ENCODE peak calls at places on chromosomes 1 and 21, in ten cellular contexts. T, B, H, P, W, Y, Z, K, G and C are unnamed samples.

GRCh38 chr1:221793439-221794078 is 51.7 kb upstream of the DUSP10 start:
- DNase-seq in T (peak; percentile 55), B (no peak), H (no peak), P (no peak), W (no peak), Y (no peak), Z (no peak), K (no peak), G (no peak), C (no peak)

GRCh38 chr1:62131093-62131725 is 63.4 kb upstream of the L1TD1 start:
- DNase-seq in T (peak; percentile 35), B (no peak), H (peak; percentile 61), P (peak; percentile 40), W (peak; percentile 66), Y (no peak), Z (peak; percentile 56), K (peak; percentile 63), G (no peak), C (peak; percentile 30)

GRCh38 chr21:25835397-25835796 is 100.6 kb downstream of the GABPA start:
- DNase-seq in T (no peak), B (no peak), H (no peak), P (no peak), W (no peak), Y (no peak), Z (no peak), K (no peak), G (no peak), C (no peak)

GRCh38 chr1:38134294-38134755 is 87.7 kb upstream of the POU3F1 start:
- DNase-seq in T (no peak), B (no peak), H (no peak), P (no peak), W (peak; percentile 26), Y (no peak), Z (no peak), K (no peak), G (no peak), C (no peak)

GRCh38 chr21:33587792-33588484 is 546 bp downstream of the DONSON start:
- DNase-seq in T (peak; percentile 31), B (no peak), H (peak; percentile 20), P (peak; percentile 48), W (peak; percentile 48), Y (peak; percentile 74), Z (peak; percentile 51), K (peak; percentile 57), G (peak; percentile 38), C (peak; percentile 43)

GRCh38 chr1:29635501-29636263 is 399.4 kb downstream of the PTPRU start:
- DNase-seq in T (no peak), B (no peak), H (no peak), P (no peak), W (no peak), Y (no peak), Z (no peak), K (no peak), G (no peak), C (no peak)

GRCh38 chr1:209999005-209999404 is 61.0 kb downstream of the SYT14 start:
- DNase-seq in T (no peak), B (no peak), H (no peak), P (no peak), W (no peak), Y (no peak), Z (no peak), K (no peak), G (no peak), C (no peak)

GRCh38 chr1:166017395-166017794 is 149.4 kb downstream of the FAM78B start:
- DNase-seq in T (no peak), B (no peak), H (no peak), P (no peak), W (no peak), Y (no peak), Z (no peak), K (peak; percentile 56), G (no peak), C (no peak)

GRCh38 chr1:211517006-211517405 is 25.0 kb upstream of the RD3 start:
- DNase-seq in T (no peak), B (no peak), H (no peak), P (no peak), W (no peak), Y (no peak), Z (no peak), K (no peak), G (no peak), C (no peak)
- TF ChIP-seq CTCF in T (no peak), B (no peak), H (no peak), P (no peak), W (no peak), Y (no peak), Z (no peak), K (no peak), G (no peak), C (no peak)

DNA sequence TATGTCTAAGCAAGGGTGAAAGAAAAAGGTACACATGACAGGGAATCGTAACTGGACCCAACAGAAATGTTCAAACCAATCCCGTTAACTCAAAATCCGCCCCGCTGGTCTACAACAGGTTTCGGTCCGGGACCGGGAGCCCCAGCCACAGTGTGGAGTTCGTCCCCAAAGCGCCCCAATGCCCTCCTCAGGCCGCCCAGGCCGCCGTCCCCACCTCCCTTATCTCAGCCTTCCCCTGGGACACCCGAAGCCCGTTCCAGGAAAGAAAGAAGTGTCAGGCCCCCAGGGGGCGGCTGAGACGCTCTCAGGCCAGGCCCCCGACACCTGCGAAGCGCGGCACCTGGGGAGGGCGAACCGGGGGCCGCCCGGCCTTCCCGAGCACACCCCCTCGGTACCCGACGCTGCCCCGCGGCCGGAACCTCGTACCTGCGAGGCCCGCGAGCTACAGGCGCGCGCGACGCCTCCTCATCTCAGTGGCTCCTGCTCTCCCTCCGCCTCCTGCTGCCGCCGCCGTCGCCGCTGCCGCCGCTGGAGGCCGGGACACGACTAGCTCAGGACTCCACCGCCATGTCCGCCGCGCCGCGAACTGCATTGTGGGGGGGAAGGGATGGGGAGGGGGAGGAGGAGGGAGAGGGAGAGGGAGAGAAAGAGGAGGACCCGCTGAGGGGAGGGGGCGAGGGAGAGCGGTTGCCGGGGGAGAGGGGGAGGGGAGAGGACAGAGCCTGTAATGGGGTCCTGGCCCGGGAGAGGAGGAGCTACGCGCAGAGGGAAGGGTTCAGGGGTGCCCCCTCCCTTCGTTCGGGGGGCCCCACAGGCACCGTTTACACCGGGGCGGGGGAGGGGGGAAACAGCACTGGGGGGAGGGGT is at the start of gene TUT4:
- DNase-seq in T (peak; percentile 78), B (peak; percentile 90), H (peak; percentile 75), P (peak; percentile 84), W (peak; percentile 85), Y (peak; percentile 87), Z (peak; percentile 76), K (peak; percentile 80), G (peak; percentile 80), C (peak; percentile 77)
- TF ChIP-seq POLR2A in T (peak; percentile 65), B (no peak), H (no peak), P (peak; percentile 18), W (no peak), Y (no peak), Z (no peak), K (peak; percentile 87), G (peak; percentile 59), C (no peak)

GRCh38 chr21:37431243-37431642 is 64.7 kb downstream of the DYRK1A start:
- DNase-seq in T (no peak), B (no peak), H (no peak), P (no peak), W (no peak), Y (no peak), Z (no peak), K (no peak), G (no peak), C (peak; percentile 21)

GRCh38 chr21:37433441-37433840 is 66.9 kb downstream of the DYRK1A start:
- DNase-seq in T (no peak), B (no peak), H (no peak), P (no peak), W (no peak), Y (no peak), Z (no peak), K (no peak), G (no peak), C (no peak)

GRCh38 chr21:37429356-37429755 is 62.8 kb downstream of the DYRK1A start:
- DNase-seq in T (no peak), B (no peak), H (no peak), P (no peak), W (no peak), Y (no peak), Z (no peak), K (no peak), G (no peak), C (no peak)

GRCh38 chr21:37427221-37427620 is 60.6 kb downstream of the DYRK1A start:
- DNase-seq in T (no peak), B (no peak), H (no peak), P (no peak), W (no peak), Y (no peak), Z (no peak), K (no peak), G (no peak), C (no peak)

DNA sequence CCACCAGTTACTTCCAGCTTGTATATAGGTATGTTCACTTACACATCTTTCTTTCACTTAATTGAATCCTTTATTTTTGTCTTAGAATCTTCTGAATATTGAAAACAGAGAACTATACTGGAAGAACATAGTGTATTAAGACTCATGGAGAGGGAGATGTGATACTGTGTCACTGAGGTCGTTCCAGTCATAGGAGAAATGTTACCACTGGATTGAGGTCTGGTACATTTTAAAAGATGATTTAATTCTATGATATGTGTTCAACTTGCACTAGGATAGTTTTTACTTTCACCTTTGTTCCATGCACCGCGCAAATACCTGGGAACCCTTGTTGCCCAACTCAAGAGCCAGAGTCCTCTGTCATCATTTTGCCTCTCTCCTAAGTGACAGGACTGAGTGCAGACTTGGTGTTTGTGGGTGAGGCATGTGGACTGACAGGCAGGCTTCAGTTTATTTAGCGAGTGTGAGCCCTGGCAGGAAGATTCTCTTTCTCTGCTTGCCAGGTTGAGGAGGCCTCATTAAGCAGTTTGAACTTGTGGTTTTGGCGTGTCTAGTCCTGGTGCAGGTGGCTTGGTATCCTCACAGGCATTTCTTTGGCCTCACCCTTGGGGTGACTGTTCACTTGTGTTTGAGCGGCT is 63.7 kb downstream of the DYRK1A start:
- DNase-seq in T (no peak), B (no peak), H (no peak), P (no peak), W (no peak), Y (no peak), Z (no peak), K (no peak), G (no peak), C (no peak)
- H3K36me3 ChIP-seq in T (no peaks in the 10 kb centered on the region), B (no peaks in the 10 kb centered on the region), H (peaks cover 12% of the 10 kb centered on the region), P (no peaks in the 10 kb centered on the region), W (no peaks in the 10 kb centered on the region), Y (no peaks in the 10 kb centered on the region), Z (no peaks in the 10 kb centered on the region), K (peaks cover 60% of the 10 kb centered on the region), G (no peaks in the 10 kb centered on the region), C (no peaks in the 10 kb centered on the region)

DNA sequence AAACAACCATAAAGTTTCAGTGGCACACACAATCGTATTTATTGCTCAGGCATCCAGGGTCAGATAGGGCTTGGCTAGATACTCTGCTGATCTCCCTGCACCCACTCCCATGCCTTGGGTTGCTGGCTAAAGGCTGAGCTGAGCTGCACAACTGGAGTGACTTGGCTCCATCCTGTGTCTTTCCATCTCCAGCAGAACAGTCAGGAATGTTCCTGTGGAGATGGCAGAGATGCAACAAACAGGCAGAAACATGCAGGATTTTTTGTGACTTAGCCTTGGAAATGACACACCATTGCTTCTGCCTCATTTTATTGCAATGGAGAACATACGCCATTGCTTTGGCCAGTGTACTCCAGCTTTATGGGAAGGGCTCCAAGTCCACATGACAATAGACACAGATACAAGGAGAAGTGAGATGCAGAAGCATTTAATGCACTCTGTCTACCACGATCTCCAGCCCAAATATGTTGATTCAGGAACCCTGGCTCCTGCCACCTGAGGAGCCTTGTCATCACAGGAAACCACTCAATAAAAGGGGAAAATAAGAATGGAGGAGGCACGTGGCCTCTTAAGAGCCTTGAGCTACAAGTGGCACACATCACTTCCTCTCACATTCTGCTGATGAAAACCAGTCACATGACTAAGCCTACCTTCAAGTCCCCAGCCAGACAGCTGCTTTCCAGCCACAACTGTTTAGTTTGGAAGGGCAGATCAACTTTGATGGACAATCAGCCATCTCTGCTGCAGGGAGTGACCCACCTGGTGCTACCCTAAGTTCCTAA is 10.1 kb upstream of the GUCA2B start:
- DNase-seq in T (no peak), B (no peak), H (no peak), P (no peak), W (no peak), Y (no peak), Z (no peak), K (no peak), G (no peak), C (peak; percentile 86)
- TF ChIP-seq CTCF in T (no peak), B (no peak), H (no peak), P (no peak), W (no peak), Y (no peak), Z (no peak), K (no peak), G (no peak), C (no peak)